ENCODE peak calls at places on chromosomes 6 and 20, in four cellular contexts. G is SK-N-SH, Z is H9, W is fibroblast of lung. B is an unnamed sample. For H3K27me3, the result is how much of the 10 kb centered on the place peaks cover.

GRCh38 chr6:140002406-140003022 is 628.1 kb upstream of the CITED2 start:
- DNase-seq in G (peak), Z (no peak), W (no peak), B (no peak)

GRCh38 chr6:2557181-2557720 is 193.5 kb downstream of the MYLK4 start:
- DNase-seq in G (no peak), Z (no peak), W (no peak), B (no peak)

GRCh38 chr20:62314339-62314638 is 11.5 kb downstream of the ADRM1 start:
- DNase-seq in G (no peak), Z (no peak), W (no peak), B (no peak)

GRCh38 chr6:52162940-52163908 is 23.0 kb upstream of the IL17A start:
- DNase-seq in G (no peak), Z (no peak), W (no peak), B (no peak)

GRCh38 chr20:32434434-32434833 is 76.3 kb downstream of the ASXL1 start:
- DNase-seq in G (peak), Z (no peak), W (no peak), B (no peak)

GRCh38 chr20:63024573-63025392 is 18.0 kb upstream of the BHLHE23 start:
- DNase-seq in G (no peak), Z (peak), W (no peak), B (no peak)

GRCh38 chr6:13711384-13711725 is 280 bp downstream of the RANBP9 start:
- DNase-seq in G (no peak), Z (peak), W (peak), B (peak)

GRCh38 chr6:34391023-34391485 is 1.4 kb downstream of the NUDT3 start:
- DNase-seq in G (peak), Z (no peak), W (peak), B (peak)

GRCh38 chr6:2914318-2914660 is 11.2 kb upstream of the SERPINB9 start:
- DNase-seq in G (no peak), Z (peak), W (no peak), B (peak)

GRCh38 chr6:166045173-166045957 is 122.3 kb downstream of the TBXT start:
- DNase-seq in G (no peak), Z (no peak), W (peak), B (no peak)

GRCh38 chr6:82878812-82879211 is 186.8 kb downstream of the UBE3D start:
- DNase-seq in G (no peak), Z (no peak), W (peak), B (peak)

GRCh38 chr6:137261393-137262154 is 42.4 kb upstream of the IFNGR1 start:
- DNase-seq in G (no peak), Z (no peak), W (peak), B (no peak)

GRCh38 chr6:12602951-12603710 is 113.4 kb upstream of the PHACTR1 start:
- DNase-seq in G (peak), Z (no peak), W (peak), B (peak)

GRCh38 chr6:148450866-148451265 is 108.2 kb downstream of the SASH1 start:
- DNase-seq in G (no peak), Z (no peak), W (no peak), B (no peak)

GRCh38 chr6:159169193-159169555 is at the start of gene FNDC1:
- DNase-seq in G (peak), Z (peak), W (no peak), B (no peak)

GRCh38 chr6:6856538-6857523 is 250.9 kb upstream of the RREB1 start:
- DNase-seq in G (peak), Z (peak), W (no peak), B (peak)

GRCh38 chr6:148758492-148758891 is 11.7 kb downstream of the UST start:
- DNase-seq in G (no peak), Z (no peak), W (no peak), B (no peak)

GRCh38 chr6:166772518-166772917 is 145.5 kb upstream of the RPS6KA2 start:
- DNase-seq in G (no peak), Z (peak), W (no peak), B (no peak)

DNA sequence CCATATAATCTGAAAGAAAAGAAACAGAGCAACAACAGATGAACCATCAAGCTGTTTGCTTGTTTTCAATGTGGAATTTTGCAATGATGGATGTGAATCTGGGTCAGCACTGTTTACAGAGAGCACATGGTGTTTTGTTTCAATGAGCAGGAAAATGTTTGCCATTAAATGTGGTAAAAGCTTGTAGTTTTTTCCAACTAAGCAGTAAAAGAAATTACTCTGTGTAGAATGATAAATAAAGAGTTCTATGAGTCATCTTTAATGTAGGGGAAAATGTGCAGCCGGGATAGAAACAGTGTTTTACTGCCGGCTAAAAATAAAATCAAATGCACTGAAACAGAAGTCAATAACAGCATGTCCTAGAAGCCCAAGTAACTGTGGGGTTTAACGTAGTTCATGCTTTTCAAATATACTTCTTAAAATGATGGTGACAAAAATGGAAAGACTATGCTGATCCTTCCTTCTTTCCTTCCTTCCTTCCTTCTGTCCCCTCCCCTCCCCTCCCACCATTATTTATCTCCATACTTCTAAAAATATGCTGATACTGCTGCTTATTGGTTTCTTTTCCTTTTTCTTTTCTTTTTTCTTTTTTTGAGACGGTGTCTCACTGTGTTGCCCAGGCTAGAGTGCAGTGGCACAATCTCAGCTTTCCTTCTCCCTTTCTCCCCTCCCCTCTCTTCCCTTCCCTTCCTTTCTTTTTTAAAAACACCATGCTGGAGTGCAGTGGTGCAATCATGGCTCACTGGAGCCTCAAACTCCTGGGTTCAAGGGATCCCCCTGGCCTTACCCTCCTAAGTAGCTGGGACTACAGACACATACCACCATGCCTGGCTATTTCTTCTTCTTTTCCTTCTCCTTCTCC is 6.3 kb upstream of the NAA20 start:
- DNase-seq in G (no peak), Z (no peak), W (peak), B (no peak)
- H3K27ac ChIP-seq in G (peak), Z (no peak), W (no peak), B (no peak)

GRCh38 chr6:18533793-18534192 is 146.6 kb downstream of the RNF144B start:
- DNase-seq in G (no peak), Z (no peak), W (no peak), B (no peak)
- H3K27me3 ChIP-seq in G (under half), Z (under half), W (under half), B (under half)

DNA sequence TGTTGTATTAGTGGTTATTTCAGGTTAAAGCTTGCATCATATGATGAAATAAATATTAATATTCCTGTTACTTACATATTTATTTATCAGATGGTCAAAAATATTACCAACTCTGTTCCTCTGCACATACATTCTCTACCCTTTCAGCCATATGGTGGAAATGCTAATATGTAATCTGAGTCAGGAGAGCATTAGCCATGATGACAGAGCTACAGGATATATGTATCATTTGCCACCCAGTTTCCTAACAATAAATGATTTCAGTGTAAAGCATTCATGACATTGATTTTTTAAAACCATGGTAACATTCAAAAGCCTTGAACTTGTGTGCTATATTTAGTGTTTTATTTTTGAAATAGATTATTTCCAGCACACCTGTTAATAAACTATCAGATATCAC is 16.6 kb downstream of the POPDC3 start:
- DNase-seq in G (no peak), Z (no peak), W (no peak), B (peak)
- H3K27ac ChIP-seq in G (no peak), Z (no peak), W (no peak), B (peak)

DNA sequence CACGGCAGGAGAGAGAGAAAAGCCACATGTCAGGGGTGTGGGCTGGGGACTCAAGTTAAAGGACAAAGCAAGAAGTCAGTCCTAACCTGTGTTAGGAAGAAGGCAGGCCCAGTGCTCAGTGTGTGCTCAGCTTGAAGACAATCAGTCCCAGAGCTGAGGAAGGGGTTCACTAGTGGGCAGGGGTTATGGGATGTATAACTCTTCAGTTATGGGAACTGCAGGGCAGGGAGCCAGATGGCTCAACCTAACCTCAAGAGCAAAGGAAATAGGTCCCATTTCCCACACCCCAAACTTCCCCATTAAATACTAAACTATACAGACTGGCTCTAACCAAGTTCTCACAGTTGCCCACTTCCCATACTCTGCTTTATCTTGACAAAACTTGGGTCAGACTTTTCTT is 7.4 kb upstream of the SSTR4 start:
- DNase-seq in G (no peak), Z (no peak), W (no peak), B (no peak)
- H3K27me3 ChIP-seq in G (under half), Z (under half), W (under half), B (under half)